ENCODE peak calls at places on chromosomes 12 and 14, in five cellular contexts. O is heart left ventricle, P is GM12892, Q is type B pancreatic cell, U is naive B cell. X is an unnamed sample.

GRCh38 chr14:68199465-68200145 is 380.0 kb downstream of the RAD51B start:
- DNase-seq in O (peak; percentile 54), P (no peak), Q (no peak), U (no peak), X (no peak)

GRCh38 chr14:50082784-50083466 is 33.4 kb downstream of the VCPKMT start:
- DNase-seq in O (no peak), P (no peak), Q (no peak), U (peak; percentile 85), X (peak; percentile 93)

GRCh38 chr14:90490727-90491050 is 93.9 kb downstream of the CALM1 start:
- DNase-seq in O (no peak), P (no peak), Q (peak; percentile 36), U (no peak), X (no peak)

GRCh38 chr12:56994231-56994746 is 12.1 kb downstream of the ZBTB39 start:
- DNase-seq in O (no peak), P (no peak), Q (peak; percentile 54), U (no peak), X (no peak)

GRCh38 chr12:6241495-6241894 is 41.3 kb downstream of the CD9 start:
- DNase-seq in O (peak; percentile 77), P (no peak), Q (no peak), U (no peak), X (no peak)

GRCh38 chr12:18983854-18984253 is 145.7 kb upstream of the PLEKHA5 start:
- DNase-seq in O (no peak), P (no peak), Q (no peak), U (no peak), X (no peak)

GRCh38 chr12:25992026-25992782 is 33.7 kb downstream of the RASSF8 start:
- DNase-seq in O (no peak), P (no peak), Q (no peak), U (no peak), X (no peak)

GRCh38 chr14:92154283-92154942 is 32.6 kb downstream of the CPSF2 start:
- DNase-seq in O (no peak), P (no peak), Q (no peak), U (no peak), X (no peak)

GRCh38 chr12:22304341-22304740 is 30.2 kb downstream of the ST8SIA1 start:
- DNase-seq in O (no peak), P (no peak), Q (no peak), U (no peak), X (no peak)

GRCh38 chr14:103928011-103928890 is at the start of gene TDRD9:
- DNase-seq in O (no peak), P (no peak), Q (no peak), U (no peak), X (no peak)

GRCh38 chr12:114935658-114936057 is 251.7 kb upstream of the TBX3 start:
- DNase-seq in O (no peak), P (no peak), Q (no peak), U (no peak), X (no peak)

GRCh38 chr12:123095074-123095694 is 55.7 kb downstream of the PITPNM2 start:
- DNase-seq in O (peak; percentile 54), P (no peak), Q (no peak), U (no peak), X (no peak)

GRCh38 chr14:94170151-94170550 is 4.0 kb upstream of the PPP4R4 start:
- DNase-seq in O (no peak), P (no peak), Q (no peak), U (no peak), X (no peak)

GRCh38 chr12:52615208-52615868 is 3.0 kb downstream of the KRT73 start:
- DNase-seq in O (no peak), P (no peak), Q (no peak), U (no peak), X (peak; percentile 34)

GRCh38 chr12:40692617-40693502 is 621 bp downstream of the CNTN1 start:
- DNase-seq in O (no peak), P (no peak), Q (no peak), U (no peak), X (no peak)

GRCh38 chr12:27631365-27631764 is 64.9 kb upstream of the REP15 start:
- DNase-seq in O (no peak), P (no peak), Q (no peak), U (no peak), X (no peak)

GRCh38 chr12:131012279-131013069 is 58.8 kb downstream of the ADGRD1 start:
- DNase-seq in O (no peak), P (no peak), Q (no peak), U (no peak), X (no peak)

GRCh38 chr12:90569685-90570084 is 385.3 kb downstream of the CCER1 start:
- DNase-seq in O (no peak), P (no peak), Q (no peak), U (no peak), X (no peak)

GRCh38 chr12:120709976-120710804 is at the start of gene UNC119B:
- DNase-seq in O (peak; percentile 71), P (peak; percentile 86), Q (peak; percentile 80), U (peak; percentile 68), X (peak; percentile 77)

GRCh38 chr14:78367355-78367754 is 197.2 kb downstream of the NRXN3 start:
- DNase-seq in O (no peak), P (no peak), Q (no peak), U (no peak), X (no peak)

GRCh38 chr12:795305-795704 is 42.9 kb downstream of the WNK1 start:
- DNase-seq in O (no peak), P (no peak), Q (no peak), U (no peak), X (peak; percentile 83)

GRCh38 chr12:67433393-67434175 is 164.4 kb downstream of the CAND1 start:
- DNase-seq in O (no peak), P (no peak), Q (no peak), U (peak; percentile 25), X (no peak)

GRCh38 chr12:96164951-96165858 is 29.0 kb upstream of the ELK3 start:
- DNase-seq in O (peak; percentile 51), P (no peak), Q (no peak), U (no peak), X (no peak)

X was measured in T-helper 2 cell treated with Interferon-gamma antibody and Interleukin-4, amounts not matched to agents 5 μg/mL and 100 μg/mL, for 36 hours.